ENCODE peak calls at places on chromosomes 4 and X, in six cellular contexts. T is pons; Y is CD8-positive, alpha-beta T cell; G is GDM1; Z is mesenchymal stem cell; J is mucosa of descending colon. F is an unnamed sample.

GRCh38 chr4:52957220-52957686 is 95.1 kb downstream of the RASL11B start:
- DNase-seq in Z (no peak), Y (no peak), T (no peak), G (no peak), J (no peak), F (peak)

GRCh38 chr4:1504786-1505500 is 98.7 kb upstream of the NKX1-1 start:
- DNase-seq in T (no peak), G (no peak), J (no peak), Z (no peak), Y (no peak), F (no peak)

GRCh38 chrX:47266643-47267042 is 33.8 kb downstream of the USP11 start:
- DNase-seq in Z (no peak), Y (no peak), J (no peak), T (no peak), G (no peak), F (no peak)

GRCh38 chrX:49877397-49878101 is 1.7 kb upstream of the USP27X start:
- DNase-seq in J (no peak), T (no peak), Y (no peak), Z (no peak), G (no peak), F (no peak)

GRCh38 chrX:1883772-1884171 is 268.9 kb downstream of the ASMT start:
- DNase-seq in Y (no peak), Z (no peak), J (no peak), T (no peak), G (no peak), F (no peak)

GRCh38 chrX:121851033-121851432 is 803.6 kb downstream of the GLUD2 start:
- DNase-seq in J (no peak), Y (no peak), Z (no peak), G (no peak), T (no peak), F (no peak)

GRCh38 chr4:165439344-165439743 is 60.5 kb downstream of the CPE start:
- DNase-seq in Z (no peak), Y (no peak), T (no peak), G (no peak), J (no peak), F (no peak)

GRCh38 chrX:51420610-51421009 is 75.8 kb downstream of the NUDT11 start:
- DNase-seq in G (no peak), Z (peak), T (peak), J (no peak), Y (peak), F (no peak)

GRCh38 chr4:84750956-84751275 is 168.0 kb downstream of the CDS1 start:
- DNase-seq in Z (no peak), G (no peak), T (no peak), J (no peak), Y (no peak), F (no peak)

GRCh38 chr4:151676301-151676700 is 84.5 kb downstream of the GATB start:
- DNase-seq in G (no peak), Z (peak), J (no peak), T (no peak), Y (no peak), F (peak)

GRCh38 chrX:114584434-114584943 is 603 bp downstream of the HTR2C start:
- DNase-seq in Y (no peak), G (no peak), J (no peak), Z (peak), T (no peak), F (no peak)

GRCh38 chr4:1402516-1403101 is 3.6 kb downstream of the NKX1-1 start:
- DNase-seq in Y (no peak), J (no peak), Z (no peak), G (no peak), T (no peak), F (no peak)